ENCODE peak calls at places on chromosomes 11 and 22, in ten cellular contexts. R is neuronal stem cell; Y is left cardiac atrium; H is HTR-8/SVneo; K is NT2/D1; A is NCI-H345; N is stimulated activated CD4-positive, alpha-beta T cell treated with anti-CD3 and anti-CD28 coated beads, Interleukin-4, amount 100 ng/mL, for 1 hour; X is fibroblast of villous mesenchyme; L is fibroblast of pulmonary artery; Z is activated CD4-positive, alpha-beta T cell treated with anti-CD3 and anti-CD28 coated beads for 36 hours. T is an unnamed sample.
A peak's percentile ranks its signal among the peaks of the same experiment; 100 is the strongest.

GRCh38 chr22:24200616-24201212 is 19.4 kb downstream of the SUSD2 start:
- DNase-seq in Y (no peak), R (no peak), N (no peak), H (peak; percentile 29), L (peak; percentile 81), Z (no peak), X (peak; percentile 33), A (no peak), K (no peak), T (no peak)

GRCh38 chr11:70078796-70079616 is 889 bp downstream of the ANO1 start:
- DNase-seq in X (no peak), A (no peak), K (no peak), Z (no peak), L (no peak), H (no peak), Y (no peak), N (no peak), R (no peak), T (no peak)

GRCh38 chr11:34789196-34789834 is 126.9 kb downstream of the APIP start:
- DNase-seq in K (no peak), H (no peak), A (peak; percentile 73), Y (no peak), X (no peak), R (no peak), N (no peak), L (no peak), Z (no peak), T (no peak)

GRCh38 chr11:65654375-65655349 is 8.1 kb downstream of the RELA start:
- DNase-seq in L (no peak), Z (no peak), H (no peak), X (no peak), R (no peak), A (no peak), K (no peak), N (no peak), Y (no peak), T (no peak)

GRCh38 chr22:25389541-25389919 is 170.1 kb downstream of the CRYBB2 start:
- DNase-seq in R (no peak), Y (no peak), N (no peak), H (no peak), Z (no peak), A (no peak), K (no peak), X (no peak), L (no peak), T (no peak)

GRCh38 chr11:96155627-96156378 is 187.2 kb downstream of the MAML2 start:
- DNase-seq in X (peak; percentile 97), H (peak; percentile 77), N (peak; percentile 65), Z (peak; percentile 85), R (no peak), L (peak; percentile 98), Y (peak; percentile 82), K (no peak), A (no peak), T (no peak)

GRCh38 chr11:72224587-72225410 is at the start of gene INPPL1:
- DNase-seq in R (no peak), Y (peak; percentile 72), Z (peak; percentile 72), A (no peak), X (peak; percentile 45), H (no peak), L (peak; percentile 37), N (peak; percentile 60), K (no peak), T (peak; percentile 58)

GRCh38 chr11:44556735-44557409 is 8.6 kb upstream of the CD82 start:
- DNase-seq in K (peak; percentile 68), H (no peak), Y (peak; percentile 71), A (peak; percentile 52), Z (peak; percentile 84), L (peak; percentile 71), N (peak; percentile 70), X (peak; percentile 71), R (peak; percentile 43), T (peak; percentile 60)

GRCh38 chr11:60785136-60785535 is at the start of gene MS4A10:
- DNase-seq in A (no peak), Z (no peak), H (no peak), R (no peak), K (no peak), X (no peak), Y (no peak), N (no peak), L (no peak), T (no peak)

GRCh38 chr11:73662445-73663157 is 16.2 kb downstream of the PLEKHB1 start:
- DNase-seq in X (peak; percentile 40), K (no peak), Z (no peak), H (no peak), Y (no peak), L (no peak), R (no peak), N (no peak), A (no peak), T (no peak)

GRCh38 chr11:19952101-19952605 is 208.1 kb downstream of the DBX1 start:
- DNase-seq in A (no peak), H (no peak), K (no peak), Y (no peak), R (no peak), X (peak; percentile 34), N (no peak), Z (no peak), L (no peak), T (no peak)

GRCh38 chr11:58625086-58625485 is 2.6 kb downstream of the CNTF start:
- DNase-seq in A (no peak), Y (no peak), N (no peak), K (no peak), R (no peak), L (no peak), X (no peak), Z (no peak), H (no peak), T (no peak)

GRCh38 chr11:36222755-36223635 is 66.2 kb downstream of the COMMD9 start:
- DNase-seq in A (peak; percentile 9), N (no peak), R (no peak), Y (no peak), Z (no peak), X (peak; percentile 51), L (peak; percentile 23), K (no peak), H (no peak), T (no peak)

GRCh38 chr11:67045314-67045713 is 11.3 kb upstream of the RHOD start:
- DNase-seq in N (no peak), Y (no peak), X (peak; percentile 70), A (no peak), R (no peak), L (peak; percentile 80), Z (no peak), H (no peak), K (no peak), T (no peak)

GRCh38 chr11:43904737-43905515 is 24.3 kb downstream of the ALKBH3 start:
- DNase-seq in K (no peak), L (peak; percentile 88), R (no peak), X (peak; percentile 78), Z (no peak), H (no peak), Y (no peak), N (no peak), A (no peak), T (no peak)

GRCh38 chr22:47396105-47396504 is 633.7 kb downstream of the TBC1D22A start:
- DNase-seq in L (no peak), X (no peak), N (no peak), K (no peak), Y (no peak), A (no peak), R (no peak), Z (no peak), H (no peak), T (no peak)

GRCh38 chr11:127902405-127902804 is 685.0 kb downstream of the ETS1 start:
- DNase-seq in R (no peak), Y (no peak), A (no peak), Z (no peak), L (no peak), X (no peak), N (no peak), K (no peak), H (no peak), T (no peak)

GRCh38 chr22:43811777-43812148 is 342 bp downstream of the EFCAB6 start:
- DNase-seq in Y (no peak), X (peak; percentile 80), L (peak; percentile 60), A (no peak), K (no peak), Z (peak; percentile 29), R (no peak), N (no peak), H (no peak), T (no peak)

GRCh38 chr11:64932324-64932723 is 3.4 kb downstream of the GPHA2 start:
- DNase-seq in N (no peak), A (no peak), Y (no peak), K (no peak), H (no peak), L (no peak), R (no peak), Z (no peak), X (no peak), T (no peak)

GRCh38 chr11:126619516-126619915 is 264.0 kb downstream of the ST3GAL4 start:
- DNase-seq in N (no peak), L (no peak), Z (no peak), X (no peak), H (no peak), A (no peak), Y (no peak), K (no peak), R (no peak), T (no peak)

GRCh38 chr11:113274708-113275582 is 39.4 kb upstream of the TTC12 start:
- DNase-seq in X (peak; percentile 7), N (no peak), H (no peak), L (peak; percentile 9), A (no peak), R (no peak), K (peak; percentile 30), Y (no peak), Z (no peak), T (peak; percentile 35)

GRCh38 chr11:100948936-100949335 is 180.7 kb downstream of the PGR start:
- DNase-seq in L (peak; percentile 65), A (no peak), K (no peak), Y (no peak), H (no peak), Z (no peak), X (no peak), N (no peak), R (no peak), T (no peak)

GRCh38 chr11:12235549-12235944 is 125.2 kb downstream of the MICAL2 start:
- DNase-seq in H (peak; percentile 60), L (peak; percentile 40), Z (peak; percentile 57), N (no peak), K (no peak), R (no peak), X (peak; percentile 48), A (peak; percentile 8), Y (no peak), T (no peak)

GRCh38 chr11:119339581-119340334 is 925 bp downstream of the C1QTNF5 start:
- DNase-seq in N (peak; percentile 51), H (peak; percentile 61), A (no peak), K (no peak), L (peak; percentile 64), X (peak; percentile 60), Z (peak; percentile 70), R (peak; percentile 82), Y (peak; percentile 85), T (peak; percentile 80)

GRCh38 chr11:12276356-12276755 is 101.0 kb upstream of the PARVA start:
- DNase-seq in R (no peak), N (no peak), K (no peak), H (no peak), A (peak; percentile 83), Y (no peak), L (no peak), X (no peak), Z (no peak), T (no peak)

GRCh38 chr11:16815047-16815767 is 76.8 kb downstream of the C11orf58 start:
- DNase-seq in K (no peak), L (peak; percentile 36), Z (no peak), R (no peak), X (peak; percentile 44), H (no peak), A (no peak), Y (peak; percentile 73), N (no peak), T (no peak)

GRCh38 chr11:126284829-126285228 is 1.9 kb downstream of the TIRAP start:
- DNase-seq in A (peak; percentile 90), H (peak; percentile 45), X (peak; percentile 94), L (peak; percentile 94), N (peak; percentile 84), R (no peak), Z (peak; percentile 96), K (no peak), Y (peak; percentile 79), T (no peak)

GRCh38 chr22:42170946-42171345 is 40.3 kb upstream of the CYP2D6 start:
- DNase-seq in N (no peak), Y (no peak), A (no peak), H (no peak), R (no peak), L (no peak), K (no peak), X (no peak), Z (no peak), T (no peak)